ENCODE peak calls at places on chromosomes 7 and 10, in six cellular contexts. W is HepG2, H is GM12891, N is H1, S is GM12878, K is K562. B is an unnamed sample.
A peak's percentile ranks its signal among the peaks of the same experiment; 100 is the strongest.

GRCh38 chr7:134016223-134016941 is 110.8 kb upstream of the LRGUK start:
- DNase-seq in N (peak; percentile 60), W (peak; percentile 21), S (no peak), K (peak; percentile 58), H (no peak), B (no peak)

GRCh38 chr10:35546824-35547225 is 58.3 kb upstream of the GJD4 start:
- DNase-seq in H (no peak), W (peak; percentile 4), N (no peak), K (no peak), S (no peak), B (no peak)

GRCh38 chr7:85286449-85286848 is 99.6 kb upstream of the SEMA3D start:
- DNase-seq in S (no peak), H (no peak), W (no peak), K (no peak), N (no peak), B (no peak)

GRCh38 chr10:97583476-97583875 is 713 bp upstream of the HOGA1 start:
- DNase-seq in K (no peak), N (no peak), S (no peak), H (no peak), W (no peak), B (no peak)

GRCh38 chr10:84762754-84763394 is 434.5 kb downstream of the CCSER2 start:
- DNase-seq in H (no peak), K (peak; percentile 29), W (no peak), N (no peak), S (no peak), B (no peak)

GRCh38 chr10:126969310-126969709 is 64.1 kb downstream of the DOCK1 start:
- DNase-seq in H (no peak), K (no peak), S (no peak), N (no peak), W (no peak), B (no peak)

GRCh38 chr7:67343114-67343513 is 346.5 kb downstream of the TYW1 start:
- DNase-seq in N (no peak), S (no peak), W (no peak), K (no peak), H (no peak), B (no peak)

GRCh38 chr7:151819826-151820225 is 57.1 kb downstream of the PRKAG2 start:
- DNase-seq in K (no peak), H (no peak), W (no peak), N (no peak), S (no peak), B (no peak)

GRCh38 chr7:35805876-35806275 is 5.0 kb downstream of the SEPTIN7 start:
- DNase-seq in S (no peak), K (no peak), W (no peak), N (no peak), H (no peak), B (no peak)

GRCh38 chr10:47027812-47028260 is 116.6 kb downstream of the PTPN20 start:
- DNase-seq in N (peak; percentile 17), H (no peak), K (no peak), W (no peak), S (no peak), B (no peak)

GRCh38 chr10:56181607-56182006 is 179.5 kb downstream of the ZWINT start:
- DNase-seq in S (peak; percentile 4), W (no peak), K (no peak), N (no peak), H (no peak), B (no peak)

GRCh38 chr7:44646921-44647636 is 40.7 kb downstream of the OGDH start:
- DNase-seq in S (no peak), K (no peak), W (no peak), N (no peak), H (no peak), B (no peak)

GRCh38 chr10:18713077-18713476 is 53.8 kb downstream of the ARL5B start:
- DNase-seq in S (no peak), K (no peak), N (no peak), W (peak; percentile 53), H (no peak), B (no peak)

GRCh38 chr10:113987805-113988204 is 55.9 kb upstream of the ADRB1 start:
- DNase-seq in S (no peak), N (no peak), K (no peak), W (no peak), H (no peak), B (peak; percentile 24)

GRCh38 chr10:104351067-104351681 is 2.5 kb upstream of the CFAP58 start:
- DNase-seq in H (no peak), W (no peak), S (no peak), N (no peak), K (no peak), B (no peak)

GRCh38 chr7:108486291-108486966 is 30.2 kb upstream of the NRCAM start:
- DNase-seq in W (no peak), H (no peak), K (no peak), N (no peak), S (no peak), B (no peak)

GRCh38 chr10:84097787-84098353 is 41.4 kb upstream of the GHITM start:
- DNase-seq in N (no peak), H (no peak), S (no peak), K (peak; percentile 23), W (no peak), B (no peak)

GRCh38 chr7:45524373-45524913 is 49.7 kb upstream of the ADCY1 start:
- DNase-seq in N (no peak), S (no peak), H (no peak), W (no peak), K (no peak), B (no peak)

GRCh38 chr10:42367532-42368230 is 270.7 kb downstream of the ZNF33B start:
- DNase-seq in W (no peak), N (no peak), H (no peak), S (peak; percentile 15), K (peak; percentile 97), B (peak; percentile 51)

GRCh38 chr7:96823274-96823673 is 113.6 kb upstream of the SEM1 start:
- DNase-seq in H (no peak), S (no peak), K (no peak), N (no peak), W (no peak), B (no peak)

GRCh38 chr7:121083790-121084251 is 95.3 kb downstream of the CPED1 start:
- DNase-seq in K (no peak), H (no peak), S (no peak), W (no peak), N (no peak), B (no peak)

GRCh38 chr10:84429926-84430520 is 101.6 kb downstream of the CCSER2 start:
- DNase-seq in W (peak; percentile 69), H (peak; percentile 16), S (peak; percentile 31), K (peak; percentile 81), N (peak; percentile 87), B (peak; percentile 7)

GRCh38 chr10:91211675-91212074 is 8.8 kb upstream of the PCGF5 start:
- DNase-seq in H (no peak), K (no peak), N (no peak), S (no peak), W (no peak), B (no peak)

GRCh38 chr10:114400091-114400490 is 4.2 kb downstream of the AFAP1L2 start:
- DNase-seq in W (no peak), S (no peak), N (no peak), K (no peak), H (no peak), B (no peak)

GRCh38 chr7:16816820-16817219 is 12.0 kb upstream of the AGR2 start:
- DNase-seq in W (no peak), H (no peak), N (no peak), S (no peak), K (no peak), B (no peak)

GRCh38 chr7:130945411-130945811 is 211.4 kb upstream of the KLF14 start:
- DNase-seq in H (no peak), S (no peak), W (no peak), K (no peak), N (no peak), B (no peak)

GRCh38 chr7:130944997-130945396 is 211.0 kb upstream of the KLF14 start:
- DNase-seq in W (no peak), H (no peak), K (no peak), N (no peak), S (no peak), B (no peak)

GRCh38 chr7:130942211-130942964 is 208.4 kb upstream of the KLF14 start:
- DNase-seq in K (peak; percentile 82), S (no peak), W (peak; percentile 70), N (no peak), H (no peak), B (no peak)

GRCh38 chr7:130943336-130943901 is 209.4 kb upstream of the KLF14 start:
- DNase-seq in K (peak; percentile 67), H (no peak), N (no peak), S (no peak), W (no peak), B (no peak)

DNA sequence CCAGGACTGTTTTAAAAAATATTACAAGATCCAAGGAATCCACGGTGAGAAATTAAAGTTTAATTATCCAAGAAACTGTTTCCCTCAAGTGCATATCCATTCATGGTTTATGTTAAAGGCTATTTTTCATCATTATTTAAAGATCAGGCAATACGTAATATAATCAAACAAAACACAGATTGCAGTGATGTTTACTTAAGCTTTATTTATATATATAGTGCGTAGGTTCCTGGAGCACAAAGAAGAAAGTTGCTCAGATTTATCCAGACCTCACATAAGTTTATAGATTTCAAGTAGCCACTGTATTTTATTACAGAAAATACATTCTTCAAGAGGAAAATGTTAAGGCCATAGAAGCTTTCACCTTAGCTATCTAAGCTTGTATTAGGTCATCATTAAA is 210.0 kb upstream of the KLF14 start:
- DNase-seq in N (no peak), S (no peak), K (no peak), W (no peak), H (no peak), B (no peak)
- TF ChIP-seq TAF1 in N (no peak), S (no peak), K (no peak), W (no peak), H (no peak), B (no peak)

GRCh38 chr7:128344431-128344774 is 695 bp upstream of the RBM28 start:
- DNase-seq in S (no peak), H (no peak), K (no peak), W (no peak), N (no peak), B (no peak)
- TF ChIP-seq POLR2A in S (no peak), H (no peak), K (no peak), W (no peak), N (no peak), B (no peak)

GRCh38 chr10:61942997-61943457 is 41.5 kb downstream of the ARID5B start:
- DNase-seq in W (no peak), N (no peak), H (no peak), S (no peak), K (peak; percentile 12), B (no peak)

GRCh38 chr10:61944445-61945123 is 43.1 kb downstream of the ARID5B start:
- DNase-seq in N (no peak), K (no peak), H (no peak), W (no peak), S (no peak), B (no peak)

GRCh38 chr10:61941202-61941651 is 39.7 kb downstream of the ARID5B start:
- DNase-seq in W (no peak), H (no peak), N (no peak), S (no peak), K (no peak), B (no peak)

GRCh38 chr10:61939575-61940301 is 38.2 kb downstream of the ARID5B start:
- DNase-seq in N (no peak), S (no peak), H (no peak), W (no peak), K (peak; percentile 40), B (no peak)

GRCh38 chr10:61943699-61944444 is 42.4 kb downstream of the ARID5B start:
- DNase-seq in N (no peak), W (no peak), K (no peak), H (no peak), S (no peak), B (no peak)
- TF ChIP-seq TAF1 in N (no peak), W (no peak), K (no peak), H (no peak), S (no peak), B (no peak)

GRCh38 chr10:112240441-112240840 is 42.8 kb upstream of the TECTB start:
- DNase-seq in H (no peak), K (no peak), S (no peak), N (no peak), W (no peak), B (no peak)
- TF ChIP-seq POLR2A in H (no peak), K (no peak), S (no peak), N (no peak), W (no peak), B (no peak)

B was measured in GM12892.